ENCODE peak calls at places on chromosomes 11 and 22, in ten cellular contexts. C is tibial nerve, H is body of pancreas, Y is ovary, X is Peyer's patch, V is HCT116, N is endothelial cell of umbilical vein, K is GM12878, J is GM12891, U is lower leg skin. O is an unnamed sample.

GRCh38 chr22:22195265-22196017 is 49.1 kb upstream of the VPREB1 start:
- DNase-seq in Y (peak), N (peak), X (peak), K (peak), C (peak), V (peak), U (peak), J (no peak), H (peak), O (peak)

GRCh38 chr11:45266693-45267451 is 19.3 kb downstream of the SYT13 start:
- DNase-seq in Y (no peak), H (no peak), C (no peak), K (no peak), V (no peak), N (no peak), J (no peak), U (no peak), X (peak), O (no peak)

GRCh38 chr11:13225058-13226001 is 52.3 kb upstream of the BMAL1 start:
- DNase-seq in K (no peak), N (no peak), X (no peak), U (no peak), J (no peak), H (no peak), C (no peak), Y (no peak), V (no peak), O (no peak)

GRCh38 chr11:134261626-134262488 is 8.5 kb downstream of the ACAD8 start:
- DNase-seq in K (no peak), H (no peak), U (no peak), J (no peak), Y (no peak), X (no peak), C (no peak), V (peak), N (peak), O (no peak)

GRCh38 chr11:133619397-133619796 is 87.1 kb upstream of the OPCML start:
- DNase-seq in J (no peak), Y (no peak), X (no peak), C (no peak), V (no peak), H (no peak), U (no peak), N (no peak), K (no peak), O (no peak)

GRCh38 chr11:71251761-71252433 is 480 bp downstream of the SHANK2 start:
- DNase-seq in C (no peak), H (peak), J (peak), N (no peak), U (peak), V (no peak), Y (no peak), X (peak), K (no peak), O (peak)

GRCh38 chr11:62885137-62885536 is 4.4 kb downstream of the SLC3A2 start:
- DNase-seq in U (no peak), N (no peak), X (no peak), C (no peak), K (no peak), V (no peak), J (no peak), H (no peak), Y (no peak), O (no peak)

GRCh38 chr11:134637091-134638015 is 225.3 kb upstream of the B3GAT1 start:
- DNase-seq in C (no peak), X (peak), U (peak), J (no peak), K (no peak), N (no peak), H (no peak), Y (no peak), V (no peak), O (no peak)

GRCh38 chr11:65134240-65134951 is at the start of gene SYVN1:
- DNase-seq in N (peak), J (peak), H (peak), K (peak), X (peak), V (peak), U (peak), C (peak), Y (peak), O (peak)

GRCh38 chr22:35315855-35316745 is 16.4 kb downstream of the TOM1 start:
- DNase-seq in J (no peak), H (no peak), N (no peak), C (no peak), Y (no peak), X (peak), U (peak), V (no peak), K (no peak), O (peak)

GRCh38 chr22:41968601-41969000 is 642 bp upstream of the SEPTIN3 start:
- DNase-seq in X (peak), U (no peak), H (no peak), C (no peak), V (no peak), N (peak), K (no peak), J (no peak), Y (no peak), O (no peak)

GRCh38 chr11:103803062-103803461 is 233.4 kb upstream of the DDI1 start:
- DNase-seq in K (no peak), V (no peak), J (no peak), N (peak), U (no peak), Y (no peak), H (no peak), C (no peak), X (no peak), O (no peak)

GRCh38 chr11:124749920-124750319 is 2.1 kb downstream of the VSIG2 start:
- DNase-seq in Y (no peak), U (no peak), N (no peak), K (no peak), H (no peak), X (no peak), V (no peak), C (no peak), J (no peak), O (no peak)

GRCh38 chr11:117232911-117233409 is 489 bp downstream of the RNF214 start:
- DNase-seq in N (peak), V (no peak), X (peak), U (peak), Y (peak), C (no peak), K (no peak), J (peak), H (no peak), O (peak)

GRCh38 chr11:117230981-117231636 is 764 bp downstream of the PCSK7 start:
- DNase-seq in N (no peak), H (no peak), C (no peak), U (peak), X (no peak), Y (no peak), K (no peak), V (no peak), J (no peak), O (no peak)

GRCh38 chr11:117231637-117232021 is 244 bp downstream of the PCSK7 start:
- DNase-seq in X (no peak), H (no peak), K (no peak), C (no peak), U (no peak), N (peak), V (no peak), Y (no peak), J (no peak), O (no peak)

GRCh38 chr11:117230286-117230961 is 1.4 kb downstream of the PCSK7 start:
- DNase-seq in J (peak), K (peak), U (peak), N (no peak), C (no peak), H (no peak), Y (no peak), X (no peak), V (no peak), O (no peak)

GRCh38 chr11:117232022-117232878 is at the start of the genes PCSK7 and RNF214:
- DNase-seq in U (peak), J (peak), N (peak), X (peak), C (peak), K (peak), Y (peak), H (peak), V (no peak), O (peak)
- TF ChIP-seq POLR2A in U (no peak), J (no peak), N (peak), X (peak), C (no peak), K (peak), Y (peak), H (peak), V (peak), O (peak)

GRCh38 chr22:36528795-36529718 is at the start of gene EIF3D:
- DNase-seq in K (peak), U (peak), J (peak), X (peak), N (peak), V (peak), H (peak), Y (peak), C (peak), O (peak)
- TF ChIP-seq POLR2A in K (peak), U (peak), J (peak), X (peak), N (peak), V (peak), H (peak), Y (peak), C (peak), O (peak)

DNA sequence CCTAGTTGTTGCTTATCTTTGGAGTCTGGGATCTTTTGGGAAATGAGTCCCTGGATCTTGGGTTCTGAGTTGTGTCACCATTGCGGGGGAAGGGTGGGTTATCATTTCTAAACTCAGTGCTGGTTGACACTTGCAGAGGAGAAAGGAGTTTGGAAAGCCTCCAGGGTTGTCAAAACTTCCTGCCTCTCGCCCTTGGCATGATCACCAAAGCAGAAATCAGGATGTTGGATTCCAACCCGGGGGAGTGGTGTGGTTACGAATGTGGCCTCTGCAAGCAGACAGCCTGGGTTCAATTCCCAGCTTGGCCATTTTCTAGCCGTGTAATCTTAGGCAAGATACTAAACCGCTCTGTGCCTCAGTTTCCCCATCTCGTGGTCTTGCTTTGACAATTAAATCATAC is 24.3 kb downstream of the CD6 start:
- DNase-seq in V (no peak), H (no peak), U (no peak), N (no peak), J (no peak), X (no peak), C (no peak), Y (no peak), K (no peak), O (no peak)
- TF ChIP-seq POLR2A in V (no peak), H (no peak), U (no peak), N (no peak), J (no peak), X (no peak), C (no peak), Y (no peak), K (no peak), O (no peak)

DNA sequence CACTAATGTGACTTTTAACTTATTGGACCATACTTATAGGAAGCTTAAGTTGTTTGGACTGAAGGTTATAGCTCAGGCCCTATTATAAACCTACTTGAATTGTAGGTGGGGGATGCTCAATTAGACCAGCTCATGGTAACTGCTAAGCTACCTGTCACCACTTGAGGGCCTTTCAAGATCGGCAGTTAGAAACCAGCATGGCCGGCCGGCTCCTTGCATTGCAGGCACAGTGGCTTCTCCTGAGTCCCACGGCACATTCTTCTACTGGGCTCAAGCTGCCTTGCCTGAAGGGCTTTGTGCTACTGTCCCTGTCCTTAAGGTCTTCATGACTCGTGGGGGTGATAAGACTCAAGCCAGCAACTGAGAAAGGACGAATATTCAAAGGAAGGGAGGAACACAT is 70.8 kb downstream of the TBC1D22A start:
- DNase-seq in C (no peak), N (peak), H (peak), X (no peak), U (no peak), V (peak), J (no peak), Y (no peak), K (no peak), O (peak)
- TF ChIP-seq POLR2A in C (no peak), N (no peak), H (no peak), X (no peak), U (no peak), V (no peak), J (no peak), Y (no peak), K (no peak), O (no peak)

GRCh38 chr11:129374081-129374992 is 1.3 kb upstream of the BARX2 start:
- DNase-seq in K (no peak), J (no peak), N (no peak), U (no peak), Y (no peak), V (no peak), H (no peak), X (peak), C (no peak), O (no peak)

GRCh38 chr11:129374993-129375721 is 491 bp upstream of the BARX2 start:
- DNase-seq in H (peak), Y (no peak), U (no peak), N (peak), X (peak), J (no peak), C (no peak), V (no peak), K (no peak), O (no peak)

GRCh38 chr11:129377739-129378138 is 2.1 kb downstream of the BARX2 start:
- DNase-seq in K (no peak), H (no peak), C (no peak), U (no peak), Y (no peak), V (no peak), J (no peak), N (no peak), X (no peak), O (no peak)

GRCh38 chr11:129376658-129377341 is 1.2 kb downstream of the BARX2 start:
- DNase-seq in C (no peak), J (no peak), X (no peak), K (no peak), H (no peak), N (no peak), V (no peak), U (no peak), Y (no peak), O (no peak)

GRCh38 chr11:129375731-129376657 is at the start of gene BARX2:
- DNase-seq in H (peak), J (no peak), X (peak), K (no peak), Y (no peak), N (peak), C (no peak), U (no peak), V (peak), O (peak)
- TF ChIP-seq POLR2A in H (peak), J (no peak), X (peak), K (no peak), Y (no peak), N (no peak), C (no peak), U (no peak), V (no peak), O (no peak)

DNA sequence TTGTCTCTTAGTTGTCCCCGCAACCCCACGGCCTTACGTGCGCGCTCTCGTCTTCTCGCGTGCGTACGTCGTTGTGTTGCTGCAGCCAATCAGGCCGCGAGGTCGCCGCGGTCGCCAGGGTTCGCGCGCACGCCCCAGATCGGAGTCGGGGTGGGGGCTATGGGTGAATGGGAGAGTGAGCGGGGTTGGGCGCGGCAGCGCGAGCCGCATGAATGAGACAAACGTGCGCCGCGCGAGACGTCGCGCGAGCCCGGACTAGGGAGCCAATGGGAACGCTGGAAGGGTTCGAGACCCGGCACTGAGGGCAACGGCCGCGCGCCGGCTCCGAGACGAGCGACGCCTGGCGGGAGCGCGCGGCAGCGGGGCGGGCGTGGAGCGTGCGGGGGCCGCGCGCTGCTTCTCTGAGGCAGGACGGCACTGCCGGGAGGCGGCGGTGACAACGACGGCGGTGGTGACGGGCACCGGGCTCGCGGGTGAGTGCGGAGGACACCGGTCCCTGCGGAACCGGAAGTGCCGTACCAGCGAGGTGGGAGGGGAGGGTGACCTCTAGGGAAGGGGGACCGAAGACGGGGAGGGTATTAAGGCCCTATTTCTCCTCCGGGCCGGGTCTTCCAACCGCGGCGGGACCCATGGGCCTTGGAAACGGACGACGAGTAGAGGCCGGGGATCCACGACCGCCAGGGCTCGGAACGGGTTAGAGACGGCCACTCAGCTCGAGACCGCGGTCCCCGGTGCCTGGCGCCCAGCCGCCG is at the start of gene ZDHHC5:
- DNase-seq in X (peak), H (peak), U (peak), J (peak), K (peak), Y (peak), N (peak), C (peak), V (peak), O (peak)
- TF ChIP-seq POLR2A in X (peak), H (peak), U (no peak), J (peak), K (peak), Y (peak), N (peak), C (peak), V (peak), O (peak)

DNA sequence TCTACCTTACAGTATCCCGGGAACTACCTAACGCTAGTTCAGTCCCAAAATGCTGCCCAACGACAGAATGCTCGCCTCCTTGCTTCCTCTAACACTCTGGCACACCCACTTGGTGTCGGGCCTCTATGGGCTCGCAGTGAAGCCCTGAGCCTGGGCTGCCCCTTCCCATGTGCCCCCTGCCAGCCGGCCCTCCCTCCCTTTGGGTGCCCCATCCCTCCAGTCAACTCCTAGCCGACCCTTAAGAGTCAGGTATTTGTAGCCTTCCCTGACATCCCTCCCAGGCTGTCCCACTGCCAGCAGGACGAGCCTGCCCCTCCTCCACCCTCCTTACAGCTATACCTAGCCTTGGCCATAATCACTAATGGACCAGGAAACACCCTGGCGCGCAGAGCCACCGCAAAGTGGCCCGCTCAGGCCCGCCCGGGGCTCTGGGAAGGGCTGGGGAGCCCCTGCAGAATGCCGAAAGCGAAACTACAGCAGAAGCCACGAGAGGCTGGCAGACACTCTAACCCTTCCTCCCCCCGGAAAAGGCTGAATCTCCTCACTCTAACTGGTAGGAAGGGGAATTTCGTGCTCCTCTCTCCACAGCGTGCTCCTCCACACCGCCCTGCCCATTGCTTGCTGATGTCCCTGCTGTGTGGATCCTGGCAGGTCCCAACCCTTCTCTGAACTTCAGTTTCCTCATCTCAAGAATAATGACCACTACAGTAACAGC is 8.2 kb downstream of the CBX7 start:
- DNase-seq in U (no peak), C (no peak), H (peak), N (no peak), V (no peak), Y (no peak), K (peak), X (no peak), J (peak), O (no peak)
- TF ChIP-seq POLR2A in U (no peak), C (no peak), H (no peak), N (no peak), V (no peak), Y (no peak), K (no peak), X (no peak), J (no peak), O (no peak)

O was measured in right lobe of liver.